ENCODE peak calls at places on chromosomes 6 and 20, in seven cellular contexts. One of them, this sample, is unnamed. For H3K79me1, the result is how much of the 10 kb centered on the place peaks cover.

GRCh38 chr6:75486850-75487568 is 6.6 kb downstream of the FILIP1 start:
- DNase-seq in trophoblast cell: no peak
- DNase-seq in neuronal stem cell: no peak
- DNase-seq in H1: no peak
- DNase-seq in mesendoderm: peak
- DNase-seq in H9: no peak
- DNase-seq in mesenchymal stem cell: peak
- DNase-seq in this sample: no peak

GRCh38 chr6:21808551-21809181 is 215.1 kb downstream of the SOX4 start:
- DNase-seq in H9: no peak
- DNase-seq in mesendoderm: no peak
- DNase-seq in mesenchymal stem cell: peak
- DNase-seq in H1: no peak
- DNase-seq in neuronal stem cell: no peak
- DNase-seq in trophoblast cell: peak
- DNase-seq in this sample: no peak

GRCh38 chr6:104019075-104019474 is 840.6 kb downstream of the HACE1 start:
- DNase-seq in mesenchymal stem cell: no peak
- DNase-seq in H1: no peak
- DNase-seq in H9: no peak
- DNase-seq in trophoblast cell: no peak
- DNase-seq in mesendoderm: no peak
- DNase-seq in neuronal stem cell: no peak
- DNase-seq in this sample: no peak

GRCh38 chr20:23544133-23544532 is 24.2 kb downstream of the CST9L start:
- DNase-seq in mesendoderm: no peak
- DNase-seq in H9: no peak
- DNase-seq in trophoblast cell: no peak
- DNase-seq in mesenchymal stem cell: no peak
- DNase-seq in neuronal stem cell: no peak
- DNase-seq in H1: no peak
- DNase-seq in this sample: no peak

GRCh38 chr6:1525364-1526038 is 84.2 kb upstream of the FOXC1 start:
- DNase-seq in trophoblast cell: no peak
- DNase-seq in neuronal stem cell: no peak
- DNase-seq in mesendoderm: no peak
- DNase-seq in H1: no peak
- DNase-seq in H9: no peak
- DNase-seq in mesenchymal stem cell: no peak
- DNase-seq in this sample: peak

GRCh38 chr6:140062042-140063041 is 687.9 kb upstream of the CITED2 start:
- DNase-seq in mesenchymal stem cell: peak
- DNase-seq in neuronal stem cell: no peak
- DNase-seq in mesendoderm: peak
- DNase-seq in H9: no peak
- DNase-seq in trophoblast cell: peak
- DNase-seq in H1: no peak
- DNase-seq in this sample: peak

GRCh38 chr20:16256981-16257380 is 316.3 kb downstream of the KIF16B start:
- DNase-seq in H1: no peak
- DNase-seq in neuronal stem cell: no peak
- DNase-seq in H9: no peak
- DNase-seq in mesenchymal stem cell: no peak
- DNase-seq in trophoblast cell: no peak
- DNase-seq in mesendoderm: no peak
- DNase-seq in this sample: no peak

GRCh38 chr6:17865798-17866725 is 121.4 kb downstream of the KIF13A start:
- DNase-seq in mesendoderm: peak
- DNase-seq in mesenchymal stem cell: peak
- DNase-seq in H1: no peak
- DNase-seq in trophoblast cell: peak
- DNase-seq in H9: no peak
- DNase-seq in neuronal stem cell: no peak
- DNase-seq in this sample: peak

GRCh38 chr20:51735728-51736600 is 32.2 kb downstream of the ATP9A start:
- DNase-seq in neuronal stem cell: no peak
- DNase-seq in H9: no peak
- DNase-seq in H1: no peak
- DNase-seq in mesendoderm: no peak
- DNase-seq in mesenchymal stem cell: no peak
- DNase-seq in trophoblast cell: no peak
- DNase-seq in this sample: no peak

GRCh38 chr20:46164166-46164565 is 46.1 kb downstream of the CD40 start:
- DNase-seq in mesendoderm: peak
- DNase-seq in mesenchymal stem cell: no peak
- DNase-seq in H1: no peak
- DNase-seq in H9: no peak
- DNase-seq in trophoblast cell: no peak
- DNase-seq in neuronal stem cell: no peak
- DNase-seq in this sample: no peak

GRCh38 chr20:40148886-40149285 is 540.1 kb downstream of the MAFB start:
- DNase-seq in mesenchymal stem cell: no peak
- DNase-seq in mesendoderm: no peak
- DNase-seq in H1: no peak
- DNase-seq in trophoblast cell: no peak
- DNase-seq in H9: no peak
- DNase-seq in neuronal stem cell: no peak
- DNase-seq in this sample: no peak

GRCh38 chr20:8131598-8132014 is 460 bp upstream of the PLCB1 start:
- DNase-seq in H9: no peak
- DNase-seq in mesenchymal stem cell: no peak
- DNase-seq in trophoblast cell: no peak
- DNase-seq in mesendoderm: no peak
- DNase-seq in neuronal stem cell: no peak
- DNase-seq in H1: no peak
- DNase-seq in this sample: peak

GRCh38 chr6:95352064-95352463 is 225.3 kb upstream of the MANEA start:
- DNase-seq in mesenchymal stem cell: no peak
- DNase-seq in H9: no peak
- DNase-seq in neuronal stem cell: no peak
- DNase-seq in mesendoderm: no peak
- DNase-seq in H1: no peak
- DNase-seq in trophoblast cell: peak
- DNase-seq in this sample: no peak

GRCh38 chr6:109393882-109394281 is 11.6 kb upstream of the CD164 start:
- DNase-seq in mesendoderm: no peak
- DNase-seq in mesenchymal stem cell: peak
- DNase-seq in H1: no peak
- DNase-seq in neuronal stem cell: no peak
- DNase-seq in H9: no peak
- DNase-seq in trophoblast cell: peak
- DNase-seq in this sample: peak

GRCh38 chr20:56945057-56945456 is 316.0 kb downstream of the TFAP2C start:
- DNase-seq in trophoblast cell: no peak
- DNase-seq in mesenchymal stem cell: no peak
- DNase-seq in H1: no peak
- DNase-seq in neuronal stem cell: no peak
- DNase-seq in H9: no peak
- DNase-seq in mesendoderm: no peak
- DNase-seq in this sample: no peak

GRCh38 chr6:155174576-155175174 is 89.1 kb upstream of the CLDN20 start:
- DNase-seq in mesenchymal stem cell: peak
- DNase-seq in H1: peak
- DNase-seq in trophoblast cell: peak
- DNase-seq in H9: peak
- DNase-seq in neuronal stem cell: peak
- DNase-seq in mesendoderm: peak
- DNase-seq in this sample: peak

GRCh38 chr20:64083380-64084208 is 604 bp downstream of the LKAAEAR1 start:
- DNase-seq in mesenchymal stem cell: peak
- DNase-seq in trophoblast cell: peak
- DNase-seq in neuronal stem cell: peak
- DNase-seq in H9: peak
- DNase-seq in mesendoderm: peak
- DNase-seq in H1: peak
- DNase-seq in this sample: peak

GRCh38 chr6:24775520-24776058 is 852 bp downstream of the GMNN start:
- DNase-seq in H1: no peak
- DNase-seq in mesenchymal stem cell: peak
- DNase-seq in neuronal stem cell: no peak
- DNase-seq in mesendoderm: no peak
- DNase-seq in H9: no peak
- DNase-seq in trophoblast cell: peak
- DNase-seq in this sample: peak

GRCh38 chr6:126030045-126030444 is 43.7 kb downstream of the TRMT11 start:
- DNase-seq in mesenchymal stem cell: peak
- DNase-seq in H1: no peak
- DNase-seq in H9: no peak
- DNase-seq in mesendoderm: no peak
- DNase-seq in neuronal stem cell: no peak
- DNase-seq in trophoblast cell: no peak
- DNase-seq in this sample: peak

GRCh38 chr20:8646026-8646425 is 422.9 kb upstream of the PLCB4 start:
- DNase-seq in H9: no peak
- DNase-seq in neuronal stem cell: no peak
- DNase-seq in mesendoderm: no peak
- DNase-seq in trophoblast cell: no peak
- DNase-seq in H1: no peak
- DNase-seq in mesenchymal stem cell: peak
- DNase-seq in this sample: peak

GRCh38 chr20:8151371-8151770 is 19.3 kb downstream of the PLCB1 start:
- DNase-seq in neuronal stem cell: no peak
- DNase-seq in mesendoderm: no peak
- DNase-seq in mesenchymal stem cell: no peak
- DNase-seq in H1: no peak
- DNase-seq in trophoblast cell: no peak
- DNase-seq in H9: no peak
- DNase-seq in this sample: no peak

GRCh38 chr6:158284340-158285210 is 27.7 kb upstream of the TULP4 start:
- DNase-seq in H1: no peak
- DNase-seq in H9: peak
- DNase-seq in neuronal stem cell: peak
- DNase-seq in mesendoderm: peak
- DNase-seq in mesenchymal stem cell: no peak
- DNase-seq in trophoblast cell: no peak
- DNase-seq in this sample: peak

GRCh38 chr6:110448846-110449544 is 27.4 kb downstream of the SLC22A16 start:
- DNase-seq in H9: no peak
- DNase-seq in H1: no peak
- DNase-seq in trophoblast cell: no peak
- DNase-seq in mesenchymal stem cell: no peak
- DNase-seq in mesendoderm: no peak
- DNase-seq in neuronal stem cell: no peak
- DNase-seq in this sample: no peak
- H3K79me1 ChIP-seq in H9: under half
- H3K79me1 ChIP-seq in H1: under half
- H3K79me1 ChIP-seq in trophoblast cell: under half
- H3K79me1 ChIP-seq in mesenchymal stem cell: under half
- H3K79me1 ChIP-seq in mesendoderm: under half
- H3K79me1 ChIP-seq in neuronal stem cell: under half
- H3K79me1 ChIP-seq in this sample: under half

DNA sequence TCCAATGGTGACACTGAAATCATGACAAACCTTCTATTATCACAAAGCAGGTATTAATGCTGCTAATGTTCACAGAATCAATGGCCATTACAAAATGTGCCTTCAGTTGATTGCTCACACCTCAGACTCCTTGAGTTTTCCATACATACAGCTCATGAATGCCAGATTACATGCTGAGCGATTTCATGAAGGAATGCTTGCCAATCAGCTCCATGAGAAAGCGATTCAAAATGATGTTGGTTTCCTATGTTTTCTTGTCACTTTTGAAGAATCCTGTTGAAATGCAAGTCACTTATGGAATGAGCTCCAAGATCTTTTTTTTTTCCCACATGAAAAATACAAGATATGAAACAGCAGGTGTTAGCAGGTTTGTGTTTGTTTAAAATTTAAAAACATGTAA is 71.4 kb upstream of the SHLD1 start:
- DNase-seq in neuronal stem cell: no peak
- DNase-seq in mesenchymal stem cell: no peak
- DNase-seq in H9: no peak
- DNase-seq in mesendoderm: no peak
- DNase-seq in trophoblast cell: peak
- DNase-seq in H1: no peak
- DNase-seq in this sample: no peak
- H3K79me1 ChIP-seq in neuronal stem cell: under half
- H3K79me1 ChIP-seq in mesenchymal stem cell: under half
- H3K79me1 ChIP-seq in H9: under half
- H3K79me1 ChIP-seq in mesendoderm: under half
- H3K79me1 ChIP-seq in trophoblast cell: under half
- H3K79me1 ChIP-seq in H1: under half
- H3K79me1 ChIP-seq in this sample: under half

DNA sequence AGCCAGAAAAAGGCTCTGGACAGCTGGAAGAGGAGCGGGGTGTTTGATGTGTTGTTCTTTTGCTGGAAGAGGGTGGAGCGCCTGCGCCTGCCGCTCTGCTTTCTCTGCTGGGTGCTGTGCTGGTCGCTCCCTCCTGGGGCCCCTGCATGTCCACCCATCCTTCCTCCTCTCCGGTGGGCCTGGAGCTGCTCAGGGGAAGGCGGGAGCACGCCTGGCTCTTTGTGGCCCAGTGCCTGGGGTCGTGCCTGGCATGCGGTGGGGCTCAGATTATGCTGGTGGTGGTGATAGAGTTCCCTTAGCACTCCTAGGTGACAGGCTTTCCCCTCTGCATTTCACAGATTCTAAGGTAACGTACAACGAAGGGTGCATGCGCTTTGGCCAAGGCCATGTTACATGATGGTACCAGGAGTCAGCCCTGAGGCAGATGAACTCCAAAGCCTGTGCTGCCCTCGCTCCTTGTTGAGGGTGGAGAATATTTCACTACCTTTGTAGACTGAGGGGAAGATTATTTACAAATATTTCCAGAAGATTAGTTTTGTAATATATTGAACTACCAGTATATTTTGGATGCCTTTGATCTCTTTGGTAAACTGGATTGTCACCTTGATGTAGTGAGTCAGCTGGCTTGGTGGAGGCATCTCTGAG is 21.0 kb downstream of the ARID1B start:
- DNase-seq in mesendoderm: no peak
- DNase-seq in mesenchymal stem cell: no peak
- DNase-seq in neuronal stem cell: no peak
- DNase-seq in H9: no peak
- DNase-seq in H1: no peak
- DNase-seq in trophoblast cell: peak
- DNase-seq in this sample: no peak
- H3K79me1 ChIP-seq in mesendoderm: under half
- H3K79me1 ChIP-seq in mesenchymal stem cell: under half
- H3K79me1 ChIP-seq in neuronal stem cell: under half
- H3K79me1 ChIP-seq in H9: under half
- H3K79me1 ChIP-seq in H1: under half
- H3K79me1 ChIP-seq in trophoblast cell: under half
- H3K79me1 ChIP-seq in this sample: under half

DNA sequence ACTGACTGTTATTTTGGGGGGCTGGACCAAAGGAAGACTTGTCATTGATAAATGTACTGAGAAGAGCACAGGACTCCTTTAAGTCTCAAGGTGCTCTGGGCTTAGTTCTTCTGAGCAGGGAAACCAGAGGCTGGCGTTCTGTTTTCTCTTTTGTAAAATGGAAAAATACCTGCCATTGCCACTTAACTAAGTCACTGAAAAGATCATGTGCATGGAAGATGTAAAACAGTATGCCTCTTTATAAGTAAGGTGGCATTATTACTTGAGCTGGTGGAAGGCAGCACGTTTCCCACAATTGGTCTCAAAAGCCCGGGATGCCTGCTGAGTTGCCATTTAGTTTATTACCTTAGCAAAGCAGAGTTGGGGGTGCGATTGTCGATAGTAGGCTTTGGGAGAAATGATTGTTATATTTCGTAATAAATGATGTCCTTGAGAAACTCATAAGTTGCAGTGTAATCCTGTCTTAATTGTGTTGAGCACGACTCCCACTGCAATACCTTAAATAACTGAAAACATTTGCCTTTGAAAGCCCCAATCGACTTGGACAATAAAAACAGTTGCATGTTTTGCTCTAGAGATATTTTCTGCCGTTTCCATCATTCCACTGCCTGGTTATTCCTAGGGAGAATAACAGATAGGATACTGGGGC is 3.6 kb downstream of the JARID2 start:
- DNase-seq in mesenchymal stem cell: no peak
- DNase-seq in H9: no peak
- DNase-seq in H1: no peak
- DNase-seq in trophoblast cell: no peak
- DNase-seq in neuronal stem cell: no peak
- DNase-seq in mesendoderm: no peak
- DNase-seq in this sample: no peak
- H3K79me1 ChIP-seq in mesenchymal stem cell: under half
- H3K79me1 ChIP-seq in H9: under half
- H3K79me1 ChIP-seq in H1: under half
- H3K79me1 ChIP-seq in trophoblast cell: under half
- H3K79me1 ChIP-seq in neuronal stem cell: under half
- H3K79me1 ChIP-seq in mesendoderm: under half
- H3K79me1 ChIP-seq in this sample: under half

This sample was measured in IMR-90.